ENCODE peak calls at places on chromosomes 12 and 14, in six cellular contexts. One of them, this sample, is unnamed.

GRCh38 chr14:49497725-49498348 is 88.3 kb downstream of the RPS29 start:
- DNase-seq in coronary artery: no peak
- DNase-seq in activated gamma-delta T cell treated with Interleukin-2 at 50 U/mL for 16 hours: no peak
- DNase-seq in neural progenitor cell: peak; percentile 81
- DNase-seq in IMR-90: peak; percentile 74
- DNase-seq in endodermal cell: no peak
- DNase-seq in this sample: peak; percentile 94

GRCh38 chr12:65495233-65495632 is 216.8 kb downstream of the MSRB3 start:
- DNase-seq in coronary artery: no peak
- DNase-seq in activated gamma-delta T cell treated with Interleukin-2 at 50 U/mL for 16 hours: no peak
- DNase-seq in neural progenitor cell: no peak
- DNase-seq in IMR-90: peak; percentile 88
- DNase-seq in endodermal cell: no peak
- DNase-seq in this sample: no peak

GRCh38 chr14:93654599-93654998 is 133.7 kb downstream of the PRIMA1 start:
- DNase-seq in coronary artery: no peak
- DNase-seq in activated gamma-delta T cell treated with Interleukin-2 at 50 U/mL for 16 hours: no peak
- DNase-seq in neural progenitor cell: no peak
- DNase-seq in IMR-90: no peak
- DNase-seq in endodermal cell: no peak
- DNase-seq in this sample: peak; percentile 23

GRCh38 chr12:113472191-113473190 is 820 bp upstream of the LHX5 start:
- DNase-seq in coronary artery: no peak
- DNase-seq in activated gamma-delta T cell treated with Interleukin-2 at 50 U/mL for 16 hours: no peak
- DNase-seq in neural progenitor cell: peak; percentile 79
- DNase-seq in IMR-90: no peak
- DNase-seq in endodermal cell: peak; percentile 84
- DNase-seq in this sample: peak; percentile 86

GRCh38 chr14:103652806-103653205 is 23.8 kb downstream of the KLC1 start:
- DNase-seq in coronary artery: no peak
- DNase-seq in activated gamma-delta T cell treated with Interleukin-2 at 50 U/mL for 16 hours: no peak
- DNase-seq in neural progenitor cell: no peak
- DNase-seq in IMR-90: no peak
- DNase-seq in endodermal cell: no peak
- DNase-seq in this sample: no peak

GRCh38 chr14:63418020-63418419 is 99.3 kb upstream of the GPHB5 start:
- DNase-seq in coronary artery: no peak
- DNase-seq in activated gamma-delta T cell treated with Interleukin-2 at 50 U/mL for 16 hours: no peak
- DNase-seq in neural progenitor cell: no peak
- DNase-seq in IMR-90: no peak
- DNase-seq in endodermal cell: no peak
- DNase-seq in this sample: no peak

GRCh38 chr12:106223485-106224391 is 24.1 kb downstream of the CKAP4 start:
- DNase-seq in coronary artery: peak; percentile 85
- DNase-seq in activated gamma-delta T cell treated with Interleukin-2 at 50 U/mL for 16 hours: peak; percentile 70
- DNase-seq in neural progenitor cell: peak; percentile 77
- DNase-seq in IMR-90: peak; percentile 54
- DNase-seq in endodermal cell: peak; percentile 98
- DNase-seq in this sample: peak; percentile 68

GRCh38 chr14:104206281-104206904 is 68.0 kb downstream of the KIF26A start:
- DNase-seq in coronary artery: no peak
- DNase-seq in activated gamma-delta T cell treated with Interleukin-2 at 50 U/mL for 16 hours: no peak
- DNase-seq in neural progenitor cell: peak; percentile 81
- DNase-seq in IMR-90: no peak
- DNase-seq in endodermal cell: peak; percentile 78
- DNase-seq in this sample: no peak

GRCh38 chr14:43894534-43894933 is 612.5 kb downstream of the FSCB start:
- DNase-seq in coronary artery: no peak
- DNase-seq in activated gamma-delta T cell treated with Interleukin-2 at 50 U/mL for 16 hours: no peak
- DNase-seq in neural progenitor cell: peak; percentile 71
- DNase-seq in IMR-90: peak; percentile 0
- DNase-seq in endodermal cell: peak; percentile 38
- DNase-seq in this sample: peak; percentile 83

GRCh38 chr12:106113042-106113441 is 25.7 kb downstream of the NUAK1 start:
- DNase-seq in coronary artery: no peak
- DNase-seq in activated gamma-delta T cell treated with Interleukin-2 at 50 U/mL for 16 hours: no peak
- DNase-seq in neural progenitor cell: no peak
- DNase-seq in IMR-90: peak; percentile 68
- DNase-seq in endodermal cell: no peak
- DNase-seq in this sample: no peak

GRCh38 chr14:101221549-101222160 is 318.1 kb upstream of the RTL1 start:
- DNase-seq in coronary artery: no peak
- DNase-seq in activated gamma-delta T cell treated with Interleukin-2 at 50 U/mL for 16 hours: no peak
- DNase-seq in neural progenitor cell: no peak
- DNase-seq in IMR-90: no peak
- DNase-seq in endodermal cell: peak; percentile 22
- DNase-seq in this sample: no peak